ENCODE peak calls at places on chromosomes 5 and 9, in four cellular contexts. M is ELR; E is HCT116; J is stimulated activated CD8-positive, alpha-beta memory T cell treated with anti-CD3 and anti-CD28 coated beads, Interleukin-12 subunit alpha, Interleukin-12 subunit beta, amount 100 ng/mL, for 1 hour. I is an unnamed sample.

GRCh38 chr9:34576943-34577634 is 12.4 kb downstream of the CNTFR start:
- DNase-seq in M (no peak), E (no peak), J (no peak), I (no peak)

GRCh38 chr5:94024101-94024500 is 282.7 kb upstream of the POU5F2 start:
- DNase-seq in M (no peak), E (no peak), J (no peak), I (no peak)

GRCh38 chr5:74015716-74016115 is 389.7 kb downstream of the ARHGEF28 start:
- DNase-seq in M (no peak), E (no peak), J (no peak), I (no peak)

GRCh38 chr9:74777136-74777879 is 110.4 kb downstream of the TRPM6 start:
- DNase-seq in M (peak), E (peak), J (peak), I (no peak)

GRCh38 chr9:36137392-36138004 is 965 bp downstream of the GLIPR2 start:
- DNase-seq in M (peak), E (no peak), J (no peak), I (no peak)

GRCh38 chr9:130630506-130631330 is 33.7 kb upstream of the PRDM12 start:
- DNase-seq in M (no peak), E (no peak), J (no peak), I (no peak)

GRCh38 chr9:132970306-132971062 is 8.0 kb upstream of the GFI1B start:
- DNase-seq in M (no peak), E (no peak), J (no peak), I (no peak)

GRCh38 chr5:112918679-112919078 is 3.3 kb downstream of the REEP5 start:
- DNase-seq in M (no peak), E (no peak), J (no peak), I (no peak)

GRCh38 chr9:16619341-16619740 is 251.1 kb downstream of the BNC2 start:
- DNase-seq in M (no peak), E (no peak), J (no peak), I (no peak)

GRCh38 chr5:112016980-112017379 is 260.0 kb upstream of the NREP start:
- DNase-seq in M (no peak), E (no peak), J (no peak), I (no peak)

GRCh38 chr9:80796662-80797426 is 892.5 kb downstream of the TLE1 start:
- DNase-seq in M (no peak), E (no peak), J (no peak), I (no peak)

I was measured in CMK.